ENCODE peak calls at places on chromosome 2, in nine cellular contexts. P, D, O, W, I, K, A, Z and X are unnamed samples.

GRCh38 chr2:212032536-212033219 is 505.9 kb downstream of the ERBB4 start:
- DNase-seq in P (no peak), D (no peak), O (peak), W (peak), I (no peak), K (no peak), A (no peak), Z (no peak), X (no peak)

GRCh38 chr2:43139996-43140621 is 86.3 kb downstream of the ZFP36L2 start:
- DNase-seq in P (no peak), D (no peak), O (no peak), W (no peak), I (peak), K (no peak), A (no peak), Z (no peak), X (peak)

GRCh38 chr2:181456660-181457120 is 496 bp upstream of the ITGA4 start:
- DNase-seq in P (no peak), D (peak), O (no peak), W (peak), I (no peak), K (peak), A (peak), Z (peak), X (peak)

GRCh38 chr2:67798536-67799160 is 264.2 kb downstream of the C1D start:
- DNase-seq in P (no peak), D (no peak), O (no peak), W (no peak), I (no peak), K (no peak), A (no peak), Z (no peak), X (no peak)

GRCh38 chr2:239601880-239602279 is 201.1 kb upstream of the HDAC4 start:
- DNase-seq in P (no peak), D (no peak), O (no peak), W (no peak), I (no peak), K (no peak), A (no peak), Z (no peak), X (no peak)

GRCh38 chr2:234929002-234929401 is 22.8 kb upstream of the SH3BP4 start:
- DNase-seq in P (no peak), D (no peak), O (no peak), W (no peak), I (no peak), K (no peak), A (no peak), Z (no peak), X (no peak)

GRCh38 chr2:46010223-46010924 is 286.8 kb upstream of the EPAS1 start:
- DNase-seq in P (no peak), D (no peak), O (no peak), W (no peak), I (no peak), K (no peak), A (no peak), Z (no peak), X (no peak)

GRCh38 chr2:101756266-101756665 is 58.8 kb downstream of the MAP4K4 start:
- DNase-seq in P (no peak), D (no peak), O (no peak), W (no peak), I (no peak), K (no peak), A (no peak), Z (no peak), X (no peak)

GRCh38 chr2:28119631-28120030 is 229.1 kb downstream of the BABAM2 start:
- DNase-seq in P (no peak), D (no peak), O (no peak), W (no peak), I (no peak), K (no peak), A (no peak), Z (no peak), X (no peak)

GRCh38 chr2:47313141-47313691 is 89.7 kb upstream of the MSH2 start:
- DNase-seq in P (no peak), D (no peak), O (peak), W (no peak), I (no peak), K (no peak), A (no peak), Z (no peak), X (no peak)

GRCh38 chr2:84855730-84856129 is 25.2 kb downstream of the TRABD2A start:
- DNase-seq in P (no peak), D (no peak), O (no peak), W (no peak), I (no peak), K (no peak), A (no peak), Z (no peak), X (no peak)

GRCh38 chr2:31765078-31765835 is 184.5 kb upstream of the SRD5A2 start:
- DNase-seq in P (no peak), D (no peak), O (no peak), W (no peak), I (no peak), K (no peak), A (no peak), Z (no peak), X (no peak)

GRCh38 chr2:159029936-159030335 is 61.5 kb downstream of the TANC1 start:
- DNase-seq in P (peak), D (no peak), O (no peak), W (no peak), I (no peak), K (no peak), A (no peak), Z (no peak), X (no peak)

GRCh38 chr2:160741815-160742214 is 248.2 kb upstream of the RBMS1 start:
- DNase-seq in P (no peak), D (no peak), O (no peak), W (no peak), I (no peak), K (no peak), A (no peak), Z (no peak), X (no peak)

GRCh38 chr2:111168528-111168929 is 47.8 kb downstream of the BCL2L11 start:
- DNase-seq in P (peak), D (peak), O (peak), W (peak), I (no peak), K (no peak), A (peak), Z (no peak), X (no peak)

GRCh38 chr2:237664151-237664550 is 36.8 kb downstream of the LRRFIP1 start:
- DNase-seq in P (no peak), D (no peak), O (no peak), W (no peak), I (no peak), K (no peak), A (no peak), Z (no peak), X (no peak)

GRCh38 chr2:105143467-105144127 is 97.9 kb upstream of the GPR45 start:
- DNase-seq in P (no peak), D (peak), O (peak), W (peak), I (no peak), K (no peak), A (no peak), Z (no peak), X (no peak)

GRCh38 chr2:3631851-3632659 is 25.9 kb upstream of the ALLC start:
- DNase-seq in P (no peak), D (no peak), O (no peak), W (no peak), I (no peak), K (no peak), A (no peak), Z (no peak), X (peak)

GRCh38 chr2:228600265-228600664 is 418.8 kb upstream of the SPHKAP start:
- DNase-seq in P (no peak), D (no peak), O (peak), W (peak), I (peak), K (no peak), A (no peak), Z (no peak), X (no peak)

GRCh38 chr2:235746257-235746934 is 252.6 kb downstream of the AGAP1 start:
- DNase-seq in P (peak), D (peak), O (peak), W (peak), I (no peak), K (no peak), A (peak), Z (no peak), X (peak)

GRCh38 chr2:160242863-160243552 is 42.9 kb upstream of the ITGB6 start:
- DNase-seq in P (no peak), D (no peak), O (no peak), W (no peak), I (no peak), K (no peak), A (no peak), Z (no peak), X (no peak)

GRCh38 chr2:50777954-50778353 is 254.0 kb downstream of the NRXN1 start:
- DNase-seq in P (no peak), D (no peak), O (no peak), W (no peak), I (no peak), K (no peak), A (no peak), Z (no peak), X (no peak)

GRCh38 chr2:172052000-172052983 is 33.0 kb upstream of the DLX1 start:
- DNase-seq in P (peak), D (no peak), O (no peak), W (peak), I (no peak), K (no peak), A (no peak), Z (no peak), X (no peak)

GRCh38 chr2:239189711-239190131 is 211.1 kb downstream of the HDAC4 start:
- DNase-seq in P (no peak), D (no peak), O (no peak), W (no peak), I (no peak), K (no peak), A (no peak), Z (no peak), X (no peak)

GRCh38 chr2:187689372-187689771 is 135.1 kb upstream of the TFPI start:
- DNase-seq in P (no peak), D (no peak), O (peak), W (peak), I (peak), K (no peak), A (no peak), Z (no peak), X (no peak)